ENCODE peak calls at places on chromosomes 6 and 20, in ten cellular contexts. Z is activated CD4-positive, CD25-positive, alpha-beta regulatory T cell; X is Calu3; N is germinal center; R is hypothalamus; Y is EL; M is activated CD4-positive, alpha-beta T cell treated with anti-CD3 and anti-CD28 coated beads, Interleukin-2, amount 50 U/mL, for 4 hours; T is fibroblast of the aortic adventitia; J is EH; L is astrocyte of the cerebellum. E is an unnamed sample.

GRCh38 chr6:72411872-72412708 is 209.8 kb upstream of the KCNQ5 start:
- DNase-seq in Z (peak), X (peak), N (peak), R (peak), Y (peak), M (peak), T (peak), J (peak), L (peak), E (peak)

GRCh38 chr6:28474441-28475219 is 31.3 kb upstream of the ZSCAN23 start:
- DNase-seq in Z (no peak), X (peak), N (no peak), R (no peak), Y (peak), M (no peak), T (peak), J (peak), L (peak), E (peak)

GRCh38 chr6:82033631-82034211 is 213.8 kb downstream of the IBTK start:
- DNase-seq in Z (no peak), X (no peak), N (no peak), R (no peak), Y (no peak), M (no peak), T (peak), J (peak), L (no peak), E (no peak)

GRCh38 chr20:957544-957943 is 41.4 kb upstream of the ANGPT4 start:
- DNase-seq in Z (no peak), X (no peak), N (no peak), R (no peak), Y (no peak), M (no peak), T (no peak), J (no peak), L (no peak), E (peak)

GRCh38 chr20:45835230-45836224 is 1.9 kb downstream of the SNX21 start:
- DNase-seq in Z (no peak), X (no peak), N (no peak), R (no peak), Y (peak), M (no peak), T (peak), J (peak), L (no peak), E (no peak)

GRCh38 chr6:9192405-9192909 is 757.1 kb upstream of the SLC35B3 start:
- DNase-seq in Z (no peak), X (no peak), N (no peak), R (no peak), Y (no peak), M (no peak), T (no peak), J (no peak), L (no peak), E (no peak)

GRCh38 chr20:63255911-63256704 is 1.8 kb upstream of the NKAIN4 start:
- DNase-seq in Z (no peak), X (no peak), N (no peak), R (no peak), Y (no peak), M (no peak), T (no peak), J (no peak), L (no peak), E (no peak)

GRCh38 chr20:62063601-62063980 is 2.1 kb downstream of the TAF4 start:
- DNase-seq in Z (no peak), X (no peak), N (no peak), R (no peak), Y (no peak), M (no peak), T (peak), J (peak), L (no peak), E (no peak)

GRCh38 chr6:54847799-54848597 is 1.4 kb downstream of the FAM83B start:
- DNase-seq in Z (no peak), X (peak), N (no peak), R (no peak), Y (peak), M (no peak), T (peak), J (peak), L (no peak), E (peak)

GRCh38 chr6:153511896-153512496 is 380.9 kb upstream of the RGS17 start:
- DNase-seq in Z (no peak), X (peak), N (peak), R (no peak), Y (peak), M (no peak), T (peak), J (peak), L (no peak), E (peak)

E was measured in HT-29.